ENCODE peak calls at places on chromosome 21, in nine cellular contexts. N is skeletal muscle cell, I is activated T-helper 1 cell treated with Interleukin-2 at 50 U/mL for 16 hours, O is NCI-H1930, E is neuronal stem cell, L is progenitor cell of endocrine pancreas, Y is mucosa of gallbladder, D is ACHN, C is Panc1. R is an unnamed sample.

GRCh38 chr21:46545363-46545762 is 59.5 kb downstream of the S100B start:
- DNase-seq in O (no peak), N (no peak), Y (no peak), E (no peak), C (no peak), D (no peak), L (no peak), I (no peak), R (no peak)

GRCh38 chr21:41290106-41290799 is 26.3 kb upstream of the FAM3B start:
- DNase-seq in O (no peak), D (no peak), C (no peak), E (no peak), L (no peak), N (no peak), I (no peak), Y (no peak), R (no peak)

GRCh38 chr21:42687796-42688195 is 34.4 kb downstream of the PDE9A start:
- DNase-seq in C (no peak), D (no peak), E (no peak), N (no peak), I (no peak), O (no peak), Y (no peak), L (no peak), R (no peak)

GRCh38 chr21:29181799-29182470 is 51.5 kb downstream of the MAP3K7CL start:
- DNase-seq in L (no peak), E (no peak), Y (peak), O (no peak), I (no peak), D (peak), N (peak), C (no peak), R (no peak)

GRCh38 chr21:36350282-36350910 is 30.4 kb downstream of the MORC3 start:
- DNase-seq in C (no peak), O (no peak), Y (no peak), L (no peak), I (no peak), E (no peak), D (no peak), N (no peak), R (no peak)

GRCh38 chr21:42363331-42363730 is 3.0 kb downstream of the TFF1 start:
- DNase-seq in E (no peak), O (no peak), N (no peak), D (no peak), C (no peak), I (no peak), L (no peak), Y (peak), R (no peak)

GRCh38 chr21:16570196-16570595 is 840.4 kb downstream of the USP25 start:
- DNase-seq in Y (no peak), I (no peak), N (no peak), O (no peak), L (no peak), D (no peak), C (no peak), E (no peak), R (no peak)

GRCh38 chr21:45266518-45267389 is 20.9 kb downstream of the POFUT2 start:
- DNase-seq in O (no peak), N (no peak), Y (no peak), C (no peak), D (no peak), L (peak), E (no peak), I (peak), R (no peak)

GRCh38 chr21:32360401-32360981 is 32.3 kb downstream of the URB1 start:
- DNase-seq in N (no peak), L (no peak), E (no peak), D (no peak), O (no peak), I (no peak), C (no peak), Y (no peak), R (no peak)

GRCh38 chr21:41425954-41426655 is at the start of gene MX1:
- DNase-seq in N (no peak), I (peak), L (no peak), O (no peak), Y (peak), E (no peak), D (peak), C (no peak), R (peak)

GRCh38 chr21:36654796-36655325 is 44.1 kb upstream of the SIM2 start:
- DNase-seq in E (no peak), C (no peak), I (no peak), N (no peak), Y (no peak), D (no peak), L (no peak), O (no peak), R (no peak)

GRCh38 chr21:45302082-45303061 is 14.7 kb upstream of the POFUT2 start:
- DNase-seq in Y (peak), C (no peak), O (no peak), E (no peak), I (peak), D (no peak), L (no peak), N (peak), R (peak)

GRCh38 chr21:39461419-39461818 is 9.6 kb downstream of the SH3BGR start:
- DNase-seq in I (no peak), E (no peak), L (no peak), C (no peak), Y (no peak), N (no peak), O (no peak), D (no peak), R (no peak)

GRCh38 chr21:28156590-28156989 is 836.1 kb downstream of the LTN1 start:
- DNase-seq in I (no peak), D (no peak), E (no peak), Y (no peak), N (no peak), L (no peak), C (no peak), O (no peak), R (no peak)

GRCh38 chr21:43190544-43191340 is 21.9 kb downstream of the CRYAA start:
- DNase-seq in Y (no peak), N (no peak), C (no peak), I (no peak), L (peak), O (no peak), E (no peak), D (no peak), R (no peak)

GRCh38 chr21:30990514-30991304 is 47.6 kb downstream of the KRTAP19-8 start:
- DNase-seq in O (no peak), E (no peak), N (no peak), Y (peak), I (no peak), D (no peak), L (no peak), C (no peak), R (no peak)

GRCh38 chr21:43741425-43742096 is 22.6 kb downstream of the PDXK start:
- DNase-seq in N (no peak), I (no peak), O (no peak), L (no peak), C (no peak), Y (no peak), D (no peak), E (no peak), R (no peak)

GRCh38 chr21:45054162-45054926 is 20.0 kb upstream of the ADARB1 start:
- DNase-seq in N (no peak), Y (no peak), E (no peak), L (no peak), C (no peak), D (no peak), O (no peak), I (no peak), R (no peak)

GRCh38 chr21:35326677-35327076 is 277.6 kb upstream of the RUNX1 start:
- DNase-seq in L (no peak), E (no peak), C (no peak), I (no peak), Y (no peak), N (peak), O (no peak), D (no peak), R (no peak)

GRCh38 chr21:29164330-29164942 is 34.0 kb downstream of the MAP3K7CL start:
- DNase-seq in L (no peak), E (no peak), N (no peak), D (peak), Y (no peak), C (no peak), I (no peak), O (peak), R (no peak)

GRCh38 chr21:26227146-26227545 is 56.6 kb upstream of the APP start:
- DNase-seq in I (no peak), O (no peak), Y (no peak), E (no peak), C (no peak), D (no peak), N (no peak), L (no peak), R (no peak)

GRCh38 chr21:31888936-31889371 is 16.1 kb downstream of the HUNK start:
- DNase-seq in Y (peak), N (no peak), C (no peak), E (no peak), D (peak), O (no peak), I (no peak), L (no peak), R (no peak)

GRCh38 chr21:31397939-31398338 is 53.9 kb upstream of the TIAM1 start:
- DNase-seq in E (no peak), Y (no peak), L (no peak), C (no peak), N (no peak), O (no peak), I (no peak), D (no peak), R (peak)

GRCh38 chr21:36104306-36105300 is 30.3 kb upstream of the CBR3 start:
- DNase-seq in N (no peak), D (peak), O (no peak), I (peak), Y (peak), L (peak), C (no peak), E (peak), R (no peak)

GRCh38 chr21:46149205-46149901 is 6.0 kb downstream of the FTCD start:
- DNase-seq in I (no peak), Y (no peak), C (no peak), L (no peak), D (no peak), N (no peak), E (no peak), O (no peak), R (no peak)

GRCh38 chr21:38489283-38489677 is 9.0 kb downstream of the ERG start:
- DNase-seq in D (no peak), L (no peak), Y (no peak), I (no peak), E (no peak), N (no peak), C (no peak), O (no peak), R (no peak)

GRCh38 chr21:45551816-45552695 is 9.8 kb upstream of the SLC19A1 start:
- DNase-seq in C (no peak), I (no peak), L (no peak), D (no peak), E (no peak), O (no peak), Y (no peak), N (no peak), R (no peak)

GRCh38 chr21:17818158-17819113 is 720 bp downstream of the C21orf91 start:
- DNase-seq in E (peak), L (peak), N (no peak), Y (peak), O (no peak), D (peak), I (peak), C (no peak), R (no peak)

GRCh38 chr21:21631961-21632360 is 633.8 kb downstream of the NCAM2 start:
- DNase-seq in O (no peak), Y (peak), D (no peak), I (no peak), E (no peak), N (no peak), C (no peak), L (no peak), R (no peak)

GRCh38 chr21:44760376-44760775 is 41.2 kb downstream of the UBE2G2 start:
- DNase-seq in O (no peak), L (no peak), Y (no peak), I (no peak), N (no peak), E (no peak), C (no peak), D (no peak), R (no peak)

GRCh38 chr21:29671728-29672127 is 268.1 kb downstream of the GRIK1 start:
- DNase-seq in D (no peak), L (no peak), E (no peak), Y (no peak), I (no peak), N (no peak), O (no peak), C (no peak), R (no peak)

GRCh38 chr21:28547795-28548194 is 444.9 kb downstream of the LTN1 start:
- DNase-seq in L (no peak), D (no peak), N (no peak), E (no peak), O (no peak), C (no peak), Y (no peak), I (no peak), R (no peak)

GRCh38 chr21:45299026-45299863 is 11.6 kb upstream of the POFUT2 start:
- DNase-seq in N (no peak), C (no peak), I (no peak), O (no peak), L (no peak), E (no peak), D (no peak), Y (no peak), R (no peak)

GRCh38 chr21:46425566-46425965 is 33.1 kb upstream of the DIP2A start:
- DNase-seq in O (no peak), Y (no peak), D (no peak), E (no peak), I (no peak), C (no peak), L (no peak), N (no peak), R (no peak)

GRCh38 chr21:25898671-25899070 is 163.9 kb downstream of the GABPA start:
- DNase-seq in C (no peak), O (no peak), E (no peak), N (no peak), D (no peak), L (no peak), I (no peak), Y (no peak), R (no peak)

GRCh38 chr21:31173881-31174555 is 135.7 kb upstream of the KRTAP19-8 start:
- DNase-seq in D (no peak), C (no peak), Y (peak), E (no peak), L (no peak), I (no peak), O (no peak), N (no peak), R (peak)

GRCh38 chr21:14453339-14453738 is 70.4 kb upstream of the HSPA13 start:
- DNase-seq in C (no peak), E (no peak), Y (no peak), L (no peak), O (no peak), I (no peak), N (no peak), D (no peak), R (no peak)

GRCh38 chr21:15682977-15683376 is 46.8 kb upstream of the USP25 start:
- DNase-seq in C (no peak), E (no peak), O (no peak), Y (no peak), N (no peak), L (no peak), I (no peak), D (no peak), R (no peak)

R was measured in T-helper 22 cell.